ENCODE peak calls at places on chromosomes 13 and 19, in seven cellular contexts. One of them, this sample, is unnamed.

GRCh38 chr13:52010890-52011689 is at the start of gene ATP7B:
- DNase-seq in NCI-H2171 treated with DMSO at 0.1 percent for 48 hours: peak; percentile 50
- DNase-seq in NCI-H748 treated with DMSO at 0.1 percent for 48 hours: peak; percentile 30
- DNase-seq in ELR: peak; percentile 25
- DNase-seq in NCI-H1105: no peak
- DNase-seq in choroid plexus epithelial cell: no peak
- DNase-seq in stimulated activated CD4-positive, alpha-beta T cell treated with anti-CD3 and anti-CD28 coated beads, Interleukin-12 subunit alpha, Interleukin-12 subunit beta, amount 100 ng/mL, for 24 hours: peak; percentile 9
- DNase-seq in this sample: no peak

GRCh38 chr19:43639507-43640423 is at the start of gene CADM4:
- DNase-seq in NCI-H1105: peak; percentile 37
- DNase-seq in NCI-H748 treated with DMSO at 0.1 percent for 48 hours: no peak
- DNase-seq in NCI-H2171 treated with DMSO at 0.1 percent for 48 hours: peak; percentile 41
- DNase-seq in ELR: peak; percentile 28
- DNase-seq in choroid plexus epithelial cell: no peak
- DNase-seq in stimulated activated CD4-positive, alpha-beta T cell treated with anti-CD3 and anti-CD28 coated beads, Interleukin-12 subunit alpha, Interleukin-12 subunit beta, amount 100 ng/mL, for 24 hours: no peak
- DNase-seq in this sample: no peak

GRCh38 chr19:10968527-10969081 is 7.8 kb downstream of the SMARCA4 start:
- DNase-seq in NCI-H1105: peak; percentile 60
- DNase-seq in ELR: no peak
- DNase-seq in NCI-H748 treated with DMSO at 0.1 percent for 48 hours: no peak
- DNase-seq in stimulated activated CD4-positive, alpha-beta T cell treated with anti-CD3 and anti-CD28 coated beads, Interleukin-12 subunit alpha, Interleukin-12 subunit beta, amount 100 ng/mL, for 24 hours: no peak
- DNase-seq in NCI-H2171 treated with DMSO at 0.1 percent for 48 hours: peak; percentile 24
- DNase-seq in choroid plexus epithelial cell: no peak
- DNase-seq in this sample: no peak

GRCh38 chr13:102286326-102286725 is 115.5 kb downstream of the FGF14 start:
- DNase-seq in ELR: peak; percentile 84
- DNase-seq in NCI-H2171 treated with DMSO at 0.1 percent for 48 hours: no peak
- DNase-seq in stimulated activated CD4-positive, alpha-beta T cell treated with anti-CD3 and anti-CD28 coated beads, Interleukin-12 subunit alpha, Interleukin-12 subunit beta, amount 100 ng/mL, for 24 hours: no peak
- DNase-seq in NCI-H1105: no peak
- DNase-seq in NCI-H748 treated with DMSO at 0.1 percent for 48 hours: no peak
- DNase-seq in choroid plexus epithelial cell: peak; percentile 96
- DNase-seq in this sample: peak; percentile 5

GRCh38 chr13:113743366-113744195 is 15.4 kb upstream of the TMEM255B start:
- DNase-seq in ELR: no peak
- DNase-seq in stimulated activated CD4-positive, alpha-beta T cell treated with anti-CD3 and anti-CD28 coated beads, Interleukin-12 subunit alpha, Interleukin-12 subunit beta, amount 100 ng/mL, for 24 hours: no peak
- DNase-seq in NCI-H748 treated with DMSO at 0.1 percent for 48 hours: no peak
- DNase-seq in NCI-H1105: no peak
- DNase-seq in choroid plexus epithelial cell: no peak
- DNase-seq in NCI-H2171 treated with DMSO at 0.1 percent for 48 hours: no peak
- DNase-seq in this sample: no peak

GRCh38 chr13:41546372-41547252 is 89.3 kb downstream of the RGCC start:
- DNase-seq in ELR: peak; percentile 95
- DNase-seq in NCI-H748 treated with DMSO at 0.1 percent for 48 hours: no peak
- DNase-seq in choroid plexus epithelial cell: peak; percentile 71
- DNase-seq in NCI-H2171 treated with DMSO at 0.1 percent for 48 hours: no peak
- DNase-seq in NCI-H1105: no peak
- DNase-seq in stimulated activated CD4-positive, alpha-beta T cell treated with anti-CD3 and anti-CD28 coated beads, Interleukin-12 subunit alpha, Interleukin-12 subunit beta, amount 100 ng/mL, for 24 hours: no peak
- DNase-seq in this sample: peak; percentile 75

GRCh38 chr13:43297967-43298366 is 274.6 kb downstream of the DNAJC15 start:
- DNase-seq in stimulated activated CD4-positive, alpha-beta T cell treated with anti-CD3 and anti-CD28 coated beads, Interleukin-12 subunit alpha, Interleukin-12 subunit beta, amount 100 ng/mL, for 24 hours: no peak
- DNase-seq in choroid plexus epithelial cell: no peak
- DNase-seq in NCI-H748 treated with DMSO at 0.1 percent for 48 hours: no peak
- DNase-seq in NCI-H1105: no peak
- DNase-seq in NCI-H2171 treated with DMSO at 0.1 percent for 48 hours: no peak
- DNase-seq in ELR: no peak
- DNase-seq in this sample: no peak

GRCh38 chr19:33819875-33820781 is 23.5 kb downstream of the KCTD15 start:
- DNase-seq in ELR: peak; percentile 76
- DNase-seq in NCI-H2171 treated with DMSO at 0.1 percent for 48 hours: peak; percentile 58
- DNase-seq in NCI-H748 treated with DMSO at 0.1 percent for 48 hours: peak; percentile 51
- DNase-seq in choroid plexus epithelial cell: peak; percentile 62
- DNase-seq in NCI-H1105: peak; percentile 39
- DNase-seq in stimulated activated CD4-positive, alpha-beta T cell treated with anti-CD3 and anti-CD28 coated beads, Interleukin-12 subunit alpha, Interleukin-12 subunit beta, amount 100 ng/mL, for 24 hours: peak; percentile 70
- DNase-seq in this sample: peak; percentile 96

GRCh38 chr19:10603084-10603872 is 16.2 kb upstream of the AP1M2 start:
- DNase-seq in stimulated activated CD4-positive, alpha-beta T cell treated with anti-CD3 and anti-CD28 coated beads, Interleukin-12 subunit alpha, Interleukin-12 subunit beta, amount 100 ng/mL, for 24 hours: peak; percentile 63
- DNase-seq in choroid plexus epithelial cell: peak; percentile 18
- DNase-seq in NCI-H2171 treated with DMSO at 0.1 percent for 48 hours: no peak
- DNase-seq in ELR: peak; percentile 45
- DNase-seq in NCI-H1105: no peak
- DNase-seq in NCI-H748 treated with DMSO at 0.1 percent for 48 hours: no peak
- DNase-seq in this sample: no peak

GRCh38 chr19:44988896-44989563 is 12.2 kb upstream of the RELB start:
- DNase-seq in choroid plexus epithelial cell: peak; percentile 78
- DNase-seq in NCI-H2171 treated with DMSO at 0.1 percent for 48 hours: peak; percentile 81
- DNase-seq in NCI-H748 treated with DMSO at 0.1 percent for 48 hours: no peak
- DNase-seq in NCI-H1105: peak; percentile 11
- DNase-seq in stimulated activated CD4-positive, alpha-beta T cell treated with anti-CD3 and anti-CD28 coated beads, Interleukin-12 subunit alpha, Interleukin-12 subunit beta, amount 100 ng/mL, for 24 hours: peak; percentile 46
- DNase-seq in ELR: peak; percentile 81
- DNase-seq in this sample: peak; percentile 36

GRCh38 chr13:99869830-99870229 is 101.7 kb downstream of the ZIC5 start:
- DNase-seq in stimulated activated CD4-positive, alpha-beta T cell treated with anti-CD3 and anti-CD28 coated beads, Interleukin-12 subunit alpha, Interleukin-12 subunit beta, amount 100 ng/mL, for 24 hours: no peak
- DNase-seq in NCI-H1105: no peak
- DNase-seq in ELR: no peak
- DNase-seq in choroid plexus epithelial cell: no peak
- DNase-seq in NCI-H748 treated with DMSO at 0.1 percent for 48 hours: no peak
- DNase-seq in NCI-H2171 treated with DMSO at 0.1 percent for 48 hours: no peak
- DNase-seq in this sample: no peak

GRCh38 chr13:98239156-98240076 is 62.3 kb upstream of the RNF113B start:
- DNase-seq in NCI-H748 treated with DMSO at 0.1 percent for 48 hours: peak; percentile 19
- DNase-seq in ELR: no peak
- DNase-seq in choroid plexus epithelial cell: no peak
- DNase-seq in stimulated activated CD4-positive, alpha-beta T cell treated with anti-CD3 and anti-CD28 coated beads, Interleukin-12 subunit alpha, Interleukin-12 subunit beta, amount 100 ng/mL, for 24 hours: no peak
- DNase-seq in NCI-H2171 treated with DMSO at 0.1 percent for 48 hours: peak; percentile 56
- DNase-seq in NCI-H1105: no peak
- DNase-seq in this sample: no peak

GRCh38 chr13:100694722-100695644 is 20.4 kb upstream of the TMTC4 start:
- DNase-seq in choroid plexus epithelial cell: peak; percentile 68
- DNase-seq in NCI-H748 treated with DMSO at 0.1 percent for 48 hours: no peak
- DNase-seq in NCI-H1105: no peak
- DNase-seq in stimulated activated CD4-positive, alpha-beta T cell treated with anti-CD3 and anti-CD28 coated beads, Interleukin-12 subunit alpha, Interleukin-12 subunit beta, amount 100 ng/mL, for 24 hours: no peak
- DNase-seq in NCI-H2171 treated with DMSO at 0.1 percent for 48 hours: no peak
- DNase-seq in ELR: peak; percentile 72
- DNase-seq in this sample: peak; percentile 60

GRCh38 chr13:60000986-60001385 is 162.7 kb downstream of the DIAPH3 start:
- DNase-seq in stimulated activated CD4-positive, alpha-beta T cell treated with anti-CD3 and anti-CD28 coated beads, Interleukin-12 subunit alpha, Interleukin-12 subunit beta, amount 100 ng/mL, for 24 hours: no peak
- DNase-seq in choroid plexus epithelial cell: no peak
- DNase-seq in NCI-H2171 treated with DMSO at 0.1 percent for 48 hours: no peak
- DNase-seq in NCI-H1105: no peak
- DNase-seq in NCI-H748 treated with DMSO at 0.1 percent for 48 hours: no peak
- DNase-seq in ELR: no peak
- DNase-seq in this sample: no peak

GRCh38 chr13:46983881-46984280 is 87.0 kb upstream of the HTR2A start:
- DNase-seq in ELR: peak; percentile 63
- DNase-seq in stimulated activated CD4-positive, alpha-beta T cell treated with anti-CD3 and anti-CD28 coated beads, Interleukin-12 subunit alpha, Interleukin-12 subunit beta, amount 100 ng/mL, for 24 hours: no peak
- DNase-seq in NCI-H2171 treated with DMSO at 0.1 percent for 48 hours: no peak
- DNase-seq in NCI-H748 treated with DMSO at 0.1 percent for 48 hours: no peak
- DNase-seq in NCI-H1105: no peak
- DNase-seq in choroid plexus epithelial cell: peak; percentile 64
- DNase-seq in this sample: no peak

This sample was measured in H4.